ENCODE peak calls at places on chromosomes 6 and 20, in nine cellular contexts. One of them, this sample, is unnamed. For H3K36me3, the result is how much of the 10 kb centered on the place peaks cover.

GRCh38 chr6:167858086-167858591 is 31.4 kb downstream of the AFDN start:
- DNase-seq in upper lobe of right lung: no peak
- DNase-seq in heart right ventricle: no peak
- DNase-seq in cardiac muscle cell: peak
- DNase-seq in fibroblast of lung: peak
- DNase-seq in CD8-positive, alpha-beta T cell: no peak
- DNase-seq in right lobe of liver: no peak
- DNase-seq in psoas muscle: no peak
- DNase-seq in breast epithelium: no peak
- DNase-seq in this sample: no peak

GRCh38 chr20:31497838-31498540 is 16.3 kb upstream of the HM13 start:
- DNase-seq in upper lobe of right lung: no peak
- DNase-seq in CD8-positive, alpha-beta T cell: no peak
- DNase-seq in right lobe of liver: no peak
- DNase-seq in cardiac muscle cell: peak
- DNase-seq in fibroblast of lung: peak
- DNase-seq in psoas muscle: peak
- DNase-seq in breast epithelium: no peak
- DNase-seq in heart right ventricle: peak
- DNase-seq in this sample: no peak

GRCh38 chr20:59356662-59357061 is 56.3 kb downstream of the EDN3 start:
- DNase-seq in breast epithelium: no peak
- DNase-seq in right lobe of liver: no peak
- DNase-seq in heart right ventricle: no peak
- DNase-seq in fibroblast of lung: no peak
- DNase-seq in cardiac muscle cell: no peak
- DNase-seq in psoas muscle: no peak
- DNase-seq in upper lobe of right lung: no peak
- DNase-seq in CD8-positive, alpha-beta T cell: no peak
- DNase-seq in this sample: no peak

GRCh38 chr20:62020935-62021701 is 44.6 kb downstream of the TAF4 start:
- DNase-seq in fibroblast of lung: peak
- DNase-seq in cardiac muscle cell: peak
- DNase-seq in CD8-positive, alpha-beta T cell: no peak
- DNase-seq in heart right ventricle: peak
- DNase-seq in breast epithelium: no peak
- DNase-seq in right lobe of liver: peak
- DNase-seq in psoas muscle: peak
- DNase-seq in upper lobe of right lung: no peak
- DNase-seq in this sample: no peak

GRCh38 chr6:62623851-62624532 is 338.0 kb upstream of the KHDRBS2 start:
- DNase-seq in right lobe of liver: no peak
- DNase-seq in psoas muscle: no peak
- DNase-seq in heart right ventricle: no peak
- DNase-seq in fibroblast of lung: no peak
- DNase-seq in breast epithelium: no peak
- DNase-seq in cardiac muscle cell: no peak
- DNase-seq in CD8-positive, alpha-beta T cell: no peak
- DNase-seq in upper lobe of right lung: no peak
- DNase-seq in this sample: no peak

GRCh38 chr6:152594726-152595125 is 42.4 kb downstream of the SYNE1 start:
- DNase-seq in psoas muscle: no peak
- DNase-seq in cardiac muscle cell: no peak
- DNase-seq in CD8-positive, alpha-beta T cell: no peak
- DNase-seq in fibroblast of lung: no peak
- DNase-seq in heart right ventricle: no peak
- DNase-seq in upper lobe of right lung: no peak
- DNase-seq in right lobe of liver: no peak
- DNase-seq in breast epithelium: no peak
- DNase-seq in this sample: no peak

GRCh38 chr6:15473741-15474161 is 189.1 kb downstream of the DTNBP1 start:
- DNase-seq in fibroblast of lung: peak
- DNase-seq in psoas muscle: no peak
- DNase-seq in right lobe of liver: no peak
- DNase-seq in upper lobe of right lung: no peak
- DNase-seq in cardiac muscle cell: peak
- DNase-seq in heart right ventricle: no peak
- DNase-seq in CD8-positive, alpha-beta T cell: no peak
- DNase-seq in breast epithelium: peak
- DNase-seq in this sample: no peak

GRCh38 chr6:166736606-166737005 is 109.6 kb upstream of the RPS6KA2 start:
- DNase-seq in fibroblast of lung: peak
- DNase-seq in breast epithelium: no peak
- DNase-seq in cardiac muscle cell: peak
- DNase-seq in heart right ventricle: no peak
- DNase-seq in CD8-positive, alpha-beta T cell: no peak
- DNase-seq in right lobe of liver: no peak
- DNase-seq in psoas muscle: no peak
- DNase-seq in upper lobe of right lung: no peak
- DNase-seq in this sample: peak

GRCh38 chr6:781350-781961 is 88.5 kb upstream of the EXOC2 start:
- DNase-seq in breast epithelium: no peak
- DNase-seq in psoas muscle: no peak
- DNase-seq in cardiac muscle cell: no peak
- DNase-seq in heart right ventricle: no peak
- DNase-seq in right lobe of liver: no peak
- DNase-seq in CD8-positive, alpha-beta T cell: no peak
- DNase-seq in fibroblast of lung: no peak
- DNase-seq in upper lobe of right lung: no peak
- DNase-seq in this sample: no peak

GRCh38 chr6:11525468-11526155 is 11.9 kb upstream of the TMEM170B start:
- DNase-seq in heart right ventricle: no peak
- DNase-seq in breast epithelium: peak
- DNase-seq in upper lobe of right lung: no peak
- DNase-seq in right lobe of liver: peak
- DNase-seq in cardiac muscle cell: peak
- DNase-seq in psoas muscle: peak
- DNase-seq in CD8-positive, alpha-beta T cell: no peak
- DNase-seq in fibroblast of lung: no peak
- DNase-seq in this sample: no peak

GRCh38 chr20:62493886-62494285 is 18.1 kb upstream of the GATA5 start:
- DNase-seq in cardiac muscle cell: no peak
- DNase-seq in fibroblast of lung: no peak
- DNase-seq in right lobe of liver: no peak
- DNase-seq in heart right ventricle: no peak
- DNase-seq in CD8-positive, alpha-beta T cell: no peak
- DNase-seq in upper lobe of right lung: no peak
- DNase-seq in psoas muscle: no peak
- DNase-seq in breast epithelium: no peak
- DNase-seq in this sample: no peak

GRCh38 chr20:15245896-15246295 is 908.5 kb upstream of the FLRT3 start:
- DNase-seq in breast epithelium: no peak
- DNase-seq in upper lobe of right lung: no peak
- DNase-seq in right lobe of liver: no peak
- DNase-seq in fibroblast of lung: no peak
- DNase-seq in CD8-positive, alpha-beta T cell: no peak
- DNase-seq in psoas muscle: no peak
- DNase-seq in heart right ventricle: no peak
- DNase-seq in cardiac muscle cell: no peak
- DNase-seq in this sample: no peak

GRCh38 chr20:24809606-24810005 is 139.5 kb upstream of the CST7 start:
- DNase-seq in fibroblast of lung: no peak
- DNase-seq in right lobe of liver: no peak
- DNase-seq in cardiac muscle cell: no peak
- DNase-seq in heart right ventricle: no peak
- DNase-seq in CD8-positive, alpha-beta T cell: no peak
- DNase-seq in upper lobe of right lung: no peak
- DNase-seq in breast epithelium: no peak
- DNase-seq in psoas muscle: no peak
- DNase-seq in this sample: no peak

DNA sequence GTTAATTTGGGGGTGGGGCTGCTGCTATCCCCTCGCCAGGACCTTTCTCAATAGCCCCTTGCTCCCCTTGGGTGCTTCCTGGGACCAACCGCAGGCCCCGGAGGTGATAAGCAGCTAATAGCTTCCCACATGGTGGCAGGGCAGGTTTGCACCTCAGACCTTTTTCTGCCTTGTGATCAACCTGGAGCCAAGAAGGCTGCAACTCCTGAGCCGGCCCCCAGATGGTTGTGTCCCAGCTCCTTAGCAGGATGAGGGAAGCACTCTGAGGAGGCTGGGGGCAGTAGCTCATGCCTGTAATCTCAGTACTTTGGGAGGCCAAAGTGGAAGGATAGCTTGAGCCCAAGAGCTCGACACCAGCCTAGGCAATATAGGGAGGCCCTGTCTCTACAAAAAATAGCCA is 85.5 kb downstream of the BMP7 start:
- DNase-seq in psoas muscle: no peak
- DNase-seq in right lobe of liver: no peak
- DNase-seq in upper lobe of right lung: no peak
- DNase-seq in heart right ventricle: no peak
- DNase-seq in CD8-positive, alpha-beta T cell: no peak
- DNase-seq in breast epithelium: no peak
- DNase-seq in fibroblast of lung: no peak
- DNase-seq in cardiac muscle cell: no peak
- DNase-seq in this sample: no peak
- TF ChIP-seq CTCF in psoas muscle: no peak
- TF ChIP-seq CTCF in right lobe of liver: no peak
- TF ChIP-seq CTCF in upper lobe of right lung: no peak
- TF ChIP-seq CTCF in heart right ventricle: no peak
- TF ChIP-seq CTCF in CD8-positive, alpha-beta T cell: no peak
- TF ChIP-seq CTCF in breast epithelium: no peak
- TF ChIP-seq CTCF in fibroblast of lung: no peak
- TF ChIP-seq CTCF in cardiac muscle cell: no peak
- TF ChIP-seq CTCF in this sample: no peak

DNA sequence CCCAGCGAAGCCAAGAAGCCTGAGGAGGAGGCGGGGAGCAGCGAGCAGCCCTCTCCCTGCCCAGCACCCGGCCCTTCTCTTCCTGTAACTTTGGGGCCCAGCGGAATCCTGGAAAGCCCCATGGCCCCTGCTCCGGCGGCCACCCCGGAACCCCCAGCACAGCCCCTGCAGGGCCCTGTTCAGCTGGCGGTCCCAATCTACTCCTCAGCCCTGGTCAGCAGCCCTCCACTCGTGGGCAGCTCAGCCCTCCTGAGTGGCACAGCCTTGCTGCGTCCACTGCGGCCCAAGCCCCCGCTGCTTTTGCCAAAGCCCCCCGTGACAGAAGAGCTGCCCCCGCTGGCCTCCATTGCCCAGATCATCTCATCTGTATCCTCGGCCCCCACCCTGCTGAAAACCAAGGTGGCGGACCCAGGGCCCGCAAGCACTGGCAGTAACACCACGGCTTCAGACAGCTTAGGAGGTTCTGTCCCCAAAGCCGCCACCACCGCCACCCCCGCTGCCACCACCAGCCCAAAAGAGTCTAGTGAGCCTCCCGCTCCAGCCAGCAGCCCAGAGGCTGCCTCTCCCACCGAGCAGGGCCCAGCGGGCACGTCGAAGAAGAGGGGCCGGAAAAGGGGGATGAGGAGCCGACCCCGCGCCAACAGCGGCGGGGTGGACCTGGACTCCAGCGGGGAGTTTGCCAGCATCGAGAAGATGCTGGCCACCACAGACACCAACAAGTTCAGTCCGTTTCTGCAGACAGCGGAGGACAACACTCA is 81.9 kb downstream of the SSR1 start:
- DNase-seq in heart right ventricle: no peak
- DNase-seq in right lobe of liver: no peak
- DNase-seq in breast epithelium: no peak
- DNase-seq in upper lobe of right lung: no peak
- DNase-seq in psoas muscle: no peak
- DNase-seq in CD8-positive, alpha-beta T cell: no peak
- DNase-seq in fibroblast of lung: no peak
- DNase-seq in cardiac muscle cell: no peak
- DNase-seq in this sample: no peak
- H3K36me3 ChIP-seq in heart right ventricle: half or more
- H3K36me3 ChIP-seq in right lobe of liver: under half
- H3K36me3 ChIP-seq in breast epithelium: under half
- H3K36me3 ChIP-seq in upper lobe of right lung: half or more
- H3K36me3 ChIP-seq in psoas muscle: under half
- H3K36me3 ChIP-seq in CD8-positive, alpha-beta T cell: half or more
- H3K36me3 ChIP-seq in fibroblast of lung: under half
- H3K36me3 ChIP-seq in cardiac muscle cell: under half
- H3K36me3 ChIP-seq in this sample: under half

DNA sequence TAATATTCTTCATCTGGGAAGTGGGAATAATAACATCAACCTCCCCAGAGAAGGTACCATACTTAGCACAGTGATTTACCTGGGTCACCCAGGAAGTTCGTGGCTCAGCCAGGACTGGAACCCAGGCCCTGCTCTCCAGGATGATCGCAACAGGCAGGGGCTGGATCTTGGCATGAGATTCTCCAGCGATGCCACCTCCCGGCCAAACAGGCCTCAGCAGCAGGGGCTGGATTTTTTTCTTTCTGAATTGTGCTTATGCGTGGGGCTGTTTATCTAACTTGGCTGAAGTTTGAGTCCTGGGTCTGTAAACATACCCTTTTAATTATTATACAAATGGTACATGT is 129.5 kb upstream of the PTPN1 start:
- DNase-seq in fibroblast of lung: peak
- DNase-seq in breast epithelium: no peak
- DNase-seq in upper lobe of right lung: no peak
- DNase-seq in right lobe of liver: peak
- DNase-seq in CD8-positive, alpha-beta T cell: no peak
- DNase-seq in psoas muscle: no peak
- DNase-seq in cardiac muscle cell: peak
- DNase-seq in heart right ventricle: no peak
- DNase-seq in this sample: no peak
- TF ChIP-seq CTCF in fibroblast of lung: peak
- TF ChIP-seq CTCF in breast epithelium: peak
- TF ChIP-seq CTCF in upper lobe of right lung: peak
- TF ChIP-seq CTCF in right lobe of liver: peak
- TF ChIP-seq CTCF in CD8-positive, alpha-beta T cell: no peak
- TF ChIP-seq CTCF in psoas muscle: peak
- TF ChIP-seq CTCF in cardiac muscle cell: peak
- TF ChIP-seq CTCF in heart right ventricle: no peak
- TF ChIP-seq CTCF in this sample: peak

DNA sequence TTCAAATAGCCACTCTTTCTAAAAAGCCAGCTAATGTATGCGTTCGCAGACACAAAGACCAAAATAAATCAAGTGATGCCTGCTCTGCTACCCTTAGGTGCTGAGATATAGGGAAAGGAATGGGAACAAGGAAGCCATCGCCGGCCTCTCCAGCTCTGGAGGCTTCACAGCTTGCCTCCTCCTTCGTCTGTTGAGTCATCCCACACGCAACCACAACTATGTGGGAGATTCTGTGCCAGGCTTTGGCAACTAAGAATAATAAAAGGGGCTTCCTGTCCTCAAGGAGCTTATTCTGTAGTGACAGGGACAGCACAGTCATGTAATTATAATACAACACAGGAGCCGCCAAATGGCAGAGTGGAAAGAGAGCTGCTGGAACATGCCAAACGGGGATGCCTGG is 27.4 kb upstream of the SLC22A23 start:
- DNase-seq in breast epithelium: no peak
- DNase-seq in fibroblast of lung: peak
- DNase-seq in psoas muscle: no peak
- DNase-seq in cardiac muscle cell: peak
- DNase-seq in right lobe of liver: no peak
- DNase-seq in upper lobe of right lung: no peak
- DNase-seq in heart right ventricle: no peak
- DNase-seq in CD8-positive, alpha-beta T cell: no peak
- DNase-seq in this sample: no peak
- H3K36me3 ChIP-seq in breast epithelium: under half
- H3K36me3 ChIP-seq in fibroblast of lung: under half
- H3K36me3 ChIP-seq in psoas muscle: under half
- H3K36me3 ChIP-seq in cardiac muscle cell: under half
- H3K36me3 ChIP-seq in right lobe of liver: under half
- H3K36me3 ChIP-seq in upper lobe of right lung: under half
- H3K36me3 ChIP-seq in heart right ventricle: under half
- H3K36me3 ChIP-seq in CD8-positive, alpha-beta T cell: under half
- H3K36me3 ChIP-seq in this sample: under half

This sample was measured in kidney epithelial cell.